ENCODE peak calls at places on chromosomes 4 and X, in four cellular contexts. M, I, C and N are unnamed samples.

GRCh38 chr4:7470111-7470510 is 35.4 kb upstream of the PSAPL1 start:
- DNase-seq in M (no peak), I (no peak), C (no peak), N (no peak)

GRCh38 chr4:20954541-20954940 is 254.3 kb downstream of the PACRGL start:
- DNase-seq in M (no peak), I (no peak), C (no peak), N (no peak)

GRCh38 chr4:40856836-40857362 is 107.1 kb downstream of the NSUN7 start:
- DNase-seq in M (no peak), I (peak), C (no peak), N (peak)

GRCh38 chrX:63657821-63658220 is 127.2 kb downstream of the ARHGEF9 start:
- DNase-seq in M (no peak), I (no peak), C (peak), N (no peak)

GRCh38 chr4:83013420-83013867 is 2.8 kb upstream of the LIN54 start:
- DNase-seq in M (no peak), I (no peak), C (no peak), N (no peak)

GRCh38 chr4:138689593-138689992 is 326.0 kb upstream of the NOCT start:
- DNase-seq in M (no peak), I (no peak), C (no peak), N (no peak)

GRCh38 chrX:14529288-14529989 is at the start of gene GLRA2:
- DNase-seq in M (no peak), I (no peak), C (no peak), N (peak)

GRCh38 chrX:16445166-16445752 is 204.7 kb upstream of the S100G start:
- DNase-seq in M (no peak), I (no peak), C (no peak), N (no peak)

GRCh38 chrX:121307441-121307840 is 260.0 kb downstream of the GLUD2 start:
- DNase-seq in M (no peak), I (no peak), C (no peak), N (no peak)

DNA sequence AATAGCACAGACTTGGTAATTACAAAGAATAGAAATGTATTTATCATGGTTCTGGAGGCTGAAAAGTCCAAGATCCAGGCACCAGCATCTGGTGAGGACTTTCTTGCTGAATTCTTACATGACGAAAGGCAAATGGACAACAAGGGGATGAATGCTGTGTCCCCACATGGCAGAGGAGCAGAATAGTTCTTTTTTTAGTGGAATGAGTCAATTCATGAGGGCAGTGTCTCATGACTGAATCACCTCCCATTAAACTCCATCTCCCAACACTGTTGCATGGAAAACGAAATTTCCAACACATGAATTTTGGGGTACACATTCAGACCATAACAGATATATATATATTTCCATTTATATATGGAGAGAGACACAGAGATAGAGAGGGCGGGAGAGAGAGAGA is 628.3 kb downstream of the TRIML1 start:
- DNase-seq in M (no peak), I (no peak), C (no peak), N (no peak)
- TF ChIP-seq POLR2AphosphoS5 in M (no peak), I (no peak), C (no peak), N (no peak)

GRCh38 chr4:159598602-159599001 is 495.7 kb downstream of the RAPGEF2 start:
- DNase-seq in M (no peak), I (no peak), C (no peak), N (no peak)
- TF ChIP-seq POLR2AphosphoS5 in M (no peak), I (no peak), C (no peak), N (no peak)

GRCh38 chrX:138986235-138986634 is 274.7 kb upstream of the FGF13 start:
- DNase-seq in M (no peak), I (no peak), C (no peak), N (no peak)
- TF ChIP-seq POLR2AphosphoS5 in M (no peak), I (no peak), C (no peak), N (no peak)

GRCh38 chrX:151175283-151176062 is 911 bp upstream of the GPR50 start:
- DNase-seq in M (no peak), I (no peak), C (no peak), N (no peak)
- TF ChIP-seq POLR2AphosphoS5 in M (no peak), I (no peak), C (no peak), N (no peak)

GRCh38 chrX:118976599-118977340 is 2.4 kb downstream of the LONRF3 start:
- DNase-seq in M (peak), I (peak), C (no peak), N (peak)
- TF ChIP-seq POLR2AphosphoS5 in M (no peak), I (no peak), C (no peak), N (no peak)

DNA sequence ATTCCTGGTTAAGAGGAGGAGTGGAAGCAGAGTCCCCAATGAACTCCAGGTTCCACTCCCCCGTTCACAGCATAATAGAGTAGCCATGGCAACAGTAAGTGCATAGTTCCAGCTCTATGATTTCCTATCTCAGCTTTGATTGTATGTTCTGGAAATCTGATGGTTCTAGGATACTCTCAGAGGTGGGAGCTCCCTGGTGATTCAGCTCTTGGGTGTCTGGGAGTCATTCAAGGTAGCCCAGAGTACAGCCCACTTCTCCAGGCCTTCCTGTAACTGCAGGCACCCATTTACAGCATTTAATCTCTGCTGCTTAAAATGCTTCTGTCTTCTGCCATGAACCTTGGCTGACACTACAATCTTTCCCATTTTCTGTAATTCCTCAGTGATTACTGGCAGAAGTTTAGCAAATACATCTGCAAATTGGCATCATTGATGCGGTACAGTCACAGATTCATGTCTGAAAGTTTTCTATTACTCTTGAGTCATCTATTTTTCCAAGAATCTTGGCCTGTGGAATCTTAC is 242.0 kb downstream of the MAPK10 start:
- DNase-seq in M (no peak), I (no peak), C (no peak), N (no peak)
- TF ChIP-seq POLR2AphosphoS5 in M (no peak), I (no peak), C (no peak), N (no peak)